ENCODE peak calls at places on chromosomes 5 and 9, in four cellular contexts. P is cardiac muscle cell, I is uterus, V is bronchial epithelial cell. R is an unnamed sample.
A peak's percentile ranks its signal among the peaks of the same experiment; 100 is the strongest.

GRCh38 chr9:134536931-134537330 is 104.7 kb upstream of the COL5A1 start:
- DNase-seq in P (no peak), I (no peak), V (no peak), R (no peak)

GRCh38 chr9:122807271-122807900 is 7.5 kb downstream of the OR1K1 start:
- DNase-seq in P (no peak), I (no peak), V (no peak), R (no peak)

GRCh38 chr5:40430112-40430725 is 249.5 kb upstream of the PTGER4 start:
- DNase-seq in P (no peak), I (no peak), V (no peak), R (no peak)

GRCh38 chr5:17405976-17406876 is 91.8 kb upstream of the TAF11L2 start:
- DNase-seq in P (no peak), I (no peak), V (peak; percentile 95), R (no peak)

GRCh38 chr5:11502783-11503182 is 401.5 kb downstream of the CTNND2 start:
- DNase-seq in P (no peak), I (no peak), V (no peak), R (no peak)

GRCh38 chr5:143594913-143595818 is 191.7 kb upstream of the NR3C1 start:
- DNase-seq in P (no peak), I (no peak), V (peak; percentile 74), R (no peak)

GRCh38 chr5:180436275-180436674 is 57.9 kb upstream of the CNOT6 start:
- DNase-seq in P (peak; percentile 5), I (no peak), V (no peak), R (no peak)

GRCh38 chr9:4137755-4138154 is 162.1 kb downstream of the GLIS3 start:
- DNase-seq in P (no peak), I (no peak), V (peak; percentile 91), R (no peak)

GRCh38 chr5:51371052-51371451 is 12.2 kb upstream of the ISL1 start:
- DNase-seq in P (no peak), I (no peak), V (no peak), R (no peak)

GRCh38 chr5:108727639-108728565 is 19.8 kb upstream of the FER start:
- DNase-seq in P (peak; percentile 93), I (peak; percentile 90), V (peak; percentile 77), R (peak; percentile 94)

GRCh38 chr5:120823316-120823715 is 359.2 kb downstream of the PRR16 start:
- DNase-seq in P (no peak), I (no peak), V (no peak), R (no peak)

GRCh38 chr9:98142182-98142924 is 23.3 kb upstream of the TRIM14 start:
- DNase-seq in P (no peak), I (no peak), V (peak; percentile 65), R (peak; percentile 50)

GRCh38 chr5:6058055-6058715 is 320.2 kb downstream of the MED10 start:
- DNase-seq in P (no peak), I (no peak), V (no peak), R (no peak)

GRCh38 chr5:94698189-94698588 is 79.7 kb downstream of the SLF1 start:
- DNase-seq in P (no peak), I (no peak), V (no peak), R (no peak)

GRCh38 chr5:65142511-65143011 is 339.2 kb downstream of the ADAMTS6 start:
- DNase-seq in P (no peak), I (no peak), V (peak; percentile 46), R (no peak)

GRCh38 chr5:181121675-181122561 is 9.1 kb downstream of the OR2V1 start:
- DNase-seq in P (no peak), I (no peak), V (no peak), R (no peak)

GRCh38 chr5:100423330-100423729 is 111.8 kb upstream of the FAM174A start:
- DNase-seq in P (no peak), I (no peak), V (no peak), R (no peak)

GRCh38 chr5:73253047-73253660 is 80.2 kb downstream of the TMEM174 start:
- DNase-seq in P (no peak), I (no peak), V (no peak), R (no peak)

GRCh38 chr5:65769539-65769938 is 47.5 kb downstream of the NLN start:
- DNase-seq in P (no peak), I (no peak), V (peak; percentile 88), R (no peak)

GRCh38 chr5:53882637-53883036 is 322.2 kb downstream of the NDUFS4 start:
- DNase-seq in P (no peak), I (no peak), V (no peak), R (no peak)

GRCh38 chr5:141692533-141692888 is 10.5 kb upstream of the ARAP3 start:
- DNase-seq in P (no peak), I (no peak), V (no peak), R (no peak)

GRCh38 chr5:112174959-112175594 is 244.0 kb downstream of the EPB41L4A start:
- DNase-seq in P (peak; percentile 74), I (peak; percentile 20), V (peak; percentile 50), R (peak; percentile 28)

GRCh38 chr9:137241490-137242328 is 622 bp downstream of the TUBB4B start:
- DNase-seq in P (peak; percentile 54), I (peak; percentile 64), V (peak; percentile 39), R (no peak)

GRCh38 chr9:10331157-10331556 is 281.6 kb downstream of the PTPRD start:
- DNase-seq in P (peak; percentile 32), I (no peak), V (no peak), R (no peak)

GRCh38 chr5:93691997-93692396 is 49.4 kb downstream of the POU5F2 start:
- DNase-seq in P (no peak), I (no peak), V (no peak), R (no peak)

GRCh38 chr5:158026248-158027031 is 167.5 kb upstream of the CLINT1 start:
- DNase-seq in P (no peak), I (peak; percentile 42), V (no peak), R (no peak)

GRCh38 chr5:104498281-104498680 is 935.7 kb upstream of the NUDT12 start:
- DNase-seq in P (no peak), I (no peak), V (peak; percentile 7), R (no peak)

GRCh38 chr5:43642428-43642827 is 39.4 kb downstream of the NNT start:
- DNase-seq in P (no peak), I (no peak), V (no peak), R (no peak)

GRCh38 chr9:84145780-84146179 is 165.2 kb downstream of the RMI1 start:
- DNase-seq in P (no peak), I (no peak), V (no peak), R (no peak)
- H3K4me3 ChIP-seq in P (no peak overlapping the region), I (no peak overlapping the region), V (no peak overlapping the region), R (no peak overlapping the region)

GRCh38 chr9:111389406-111389805 is 59.4 kb upstream of the OR2K2 start:
- DNase-seq in P (no peak), I (no peak), V (peak; percentile 35), R (no peak)
- H3K36me3 ChIP-seq in P (peaks cover 77% of the 10 kb centered on the region), I (no peaks in the 10 kb centered on the region), V (peaks cover 17% of the 10 kb centered on the region), R (no peaks in the 10 kb centered on the region)

GRCh38 chr9:86943223-86943870 is 4.0 kb downstream of the GAS1 start:
- DNase-seq in P (peak; percentile 23), I (no peak), V (no peak), R (peak; percentile 37)
- H3K4me3 ChIP-seq in P (no peak overlapping the region), I (peak overlapping the region; percentile 57), V (no peak overlapping the region), R (no peak overlapping the region)

DNA sequence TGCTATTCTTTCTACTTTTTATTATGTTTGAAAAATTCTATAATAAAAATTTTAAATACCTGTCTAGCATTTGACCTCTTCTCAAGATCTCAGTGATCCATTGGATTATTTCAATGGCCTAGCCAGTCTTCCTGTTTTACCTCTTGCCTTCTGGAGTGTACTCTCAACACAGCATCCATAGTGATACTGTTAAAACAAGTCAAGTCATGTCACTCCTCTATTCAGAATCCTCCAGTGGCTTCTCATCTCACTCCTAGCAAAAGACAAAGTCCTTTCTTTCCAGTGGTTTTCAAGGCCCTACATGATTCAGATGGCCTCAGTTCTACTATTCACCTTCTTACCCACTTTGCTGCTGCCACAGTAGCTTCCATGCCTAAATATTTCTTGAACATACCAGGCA is 1.8 kb downstream of the MARVELD2 start:
- DNase-seq in P (no peak), I (no peak), V (peak; percentile 72), R (no peak)
- H3K36me3 ChIP-seq in P (peaks cover 2% of the 10 kb centered on the region), I (no peaks in the 10 kb centered on the region), V (peaks cover 7% of the 10 kb centered on the region), R (no peaks in the 10 kb centered on the region)

GRCh38 chr5:149240354-149240998 is 31.2 kb upstream of the AFAP1L1 start:
- DNase-seq in P (no peak), I (peak; percentile 19), V (peak; percentile 63), R (peak; percentile 18)
- H3K4me3 ChIP-seq in P (no peak overlapping the region), I (no peak overlapping the region), V (no peak overlapping the region), R (no peak overlapping the region)

DNA sequence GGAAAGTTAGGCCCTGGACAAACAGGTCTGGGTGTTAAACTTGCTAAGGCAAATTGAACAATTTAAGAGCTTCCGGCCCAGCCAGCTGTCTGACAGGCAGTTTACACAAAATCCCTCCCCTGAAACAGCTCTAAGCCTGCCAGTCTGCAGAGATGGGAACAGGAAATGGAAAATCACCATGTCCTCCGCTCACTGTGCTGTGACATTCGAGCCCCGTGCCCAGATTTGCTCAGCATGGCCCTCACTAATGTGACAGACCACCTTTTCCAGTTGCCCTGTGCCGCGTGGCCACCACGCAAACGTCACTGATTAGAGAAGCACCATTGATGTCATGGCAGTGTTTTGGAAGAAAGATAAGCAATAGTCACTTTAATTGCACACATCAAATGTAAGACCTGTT is 41.0 kb downstream of the CCNJL start:
- DNase-seq in P (peak; percentile 55), I (no peak), V (peak; percentile 55), R (no peak)
- H3K36me3 ChIP-seq in P (peaks cover 4% of the 10 kb centered on the region), I (no peaks in the 10 kb centered on the region), V (peaks cover 1% of the 10 kb centered on the region), R (no peaks in the 10 kb centered on the region)

GRCh38 chr9:133146746-133147411 is 16.8 kb downstream of the GBGT1 start:
- DNase-seq in P (no peak), I (no peak), V (no peak), R (no peak)
- H3K4me3 ChIP-seq in P (no peak overlapping the region), I (no peak overlapping the region), V (no peak overlapping the region), R (no peak overlapping the region)

R was measured in testis.